ENCODE peak calls at places on chromosomes 2 and 18, in nine cellular contexts. X is pancreas, T is cardiac muscle cell, H is HCT116, S is RWPE2, G is uterus, I is OCI-LY7, Y is body of pancreas, W is colonic mucosa. Z is an unnamed sample. For H3K4me1, the result is how much of the 10 kb centered on the place peaks cover.

GRCh38 chr2:159449504-159450124 is 163.1 kb upstream of the WDSUB1 start:
- DNase-seq in X (no peak), T (no peak), H (no peak), S (no peak), G (no peak), I (no peak), Y (no peak), W (no peak), Z (no peak)

GRCh38 chr18:10523544-10523943 is 2.3 kb upstream of the NAPG start:
- DNase-seq in X (no peak), T (no peak), H (no peak), S (no peak), G (no peak), I (no peak), Y (no peak), W (no peak), Z (no peak)

GRCh38 chr2:27737676-27738348 is 33.7 kb upstream of the MRPL33 start:
- DNase-seq in X (no peak), T (peak), H (no peak), S (no peak), G (peak), I (no peak), Y (peak), W (no peak), Z (no peak)

GRCh38 chr2:109238580-109238979 is 109.6 kb downstream of the SH3RF3 start:
- DNase-seq in X (no peak), T (peak), H (no peak), S (peak), G (peak), I (no peak), Y (peak), W (peak), Z (peak)

GRCh38 chr18:51537487-51537886 is 340.0 kb upstream of the MEX3C start:
- DNase-seq in X (no peak), T (peak), H (no peak), S (no peak), G (no peak), I (peak), Y (peak), W (no peak), Z (no peak)

GRCh38 chr2:201191132-201191875 is 8.4 kb downstream of the CASP10 start:
- DNase-seq in X (no peak), T (peak), H (no peak), S (no peak), G (peak), I (peak), Y (no peak), W (no peak), Z (no peak)

GRCh38 chr2:28639836-28640235 is 111.8 kb upstream of the PPP1CB start:
- DNase-seq in X (no peak), T (no peak), H (no peak), S (no peak), G (peak), I (no peak), Y (peak), W (peak), Z (no peak)

GRCh38 chr2:137467246-137467862 is 496.9 kb upstream of the HNMT start:
- DNase-seq in X (no peak), T (peak), H (no peak), S (no peak), G (no peak), I (peak), Y (peak), W (peak), Z (peak)

GRCh38 chr18:24530630-24531111 is 70.2 kb downstream of the HRH4 start:
- DNase-seq in X (no peak), T (peak), H (peak), S (no peak), G (no peak), I (no peak), Y (no peak), W (no peak), Z (no peak)

GRCh38 chr2:66862871-66863650 is 428.1 kb downstream of the MEIS1 start:
- DNase-seq in X (no peak), T (peak), H (no peak), S (no peak), G (peak), I (no peak), Y (no peak), W (no peak), Z (no peak)

GRCh38 chr2:217242947-217243346 is 383.1 kb upstream of the TNP1 start:
- DNase-seq in X (no peak), T (no peak), H (no peak), S (no peak), G (no peak), I (no peak), Y (no peak), W (no peak), Z (no peak)

GRCh38 chr2:179749210-179749609 is 112.2 kb downstream of the ZNF385B start:
- DNase-seq in X (no peak), T (peak), H (no peak), S (no peak), G (no peak), I (no peak), Y (no peak), W (no peak), Z (no peak)

GRCh38 chr2:158214431-158214830 is 112.8 kb downstream of the UPP2 start:
- DNase-seq in X (no peak), T (peak), H (no peak), S (no peak), G (no peak), I (no peak), Y (peak), W (no peak), Z (no peak)

GRCh38 chr2:53690876-53691275 is 76.7 kb upstream of the CHAC2 start:
- DNase-seq in X (no peak), T (no peak), H (no peak), S (no peak), G (no peak), I (no peak), Y (no peak), W (no peak), Z (no peak)

GRCh38 chr2:44642123-44642857 is 280.5 kb downstream of the CAMKMT start:
- DNase-seq in X (no peak), T (no peak), H (no peak), S (no peak), G (no peak), I (no peak), Y (no peak), W (no peak), Z (no peak)

GRCh38 chr2:47636596-47636995 is 146.3 kb upstream of the MSH6 start:
- DNase-seq in X (no peak), T (no peak), H (no peak), S (no peak), G (no peak), I (no peak), Y (no peak), W (no peak), Z (no peak)

GRCh38 chr2:66539452-66539851 is 104.5 kb downstream of the MEIS1 start:
- DNase-seq in X (no peak), T (peak), H (no peak), S (no peak), G (peak), I (no peak), Y (peak), W (no peak), Z (no peak)

GRCh38 chr2:9974344-9974743 is 22.9 kb downstream of the GRHL1 start:
- DNase-seq in X (no peak), T (no peak), H (no peak), S (no peak), G (no peak), I (no peak), Y (no peak), W (no peak), Z (no peak)

GRCh38 chr2:173077506-173078177 is 2.0 kb downstream of the MAP3K20 start:
- DNase-seq in X (no peak), T (peak), H (no peak), S (no peak), G (no peak), I (no peak), Y (no peak), W (no peak), Z (no peak)

GRCh38 chr2:159108178-159108893 is 139.9 kb downstream of the TANC1 start:
- DNase-seq in X (no peak), T (no peak), H (no peak), S (no peak), G (no peak), I (no peak), Y (no peak), W (no peak), Z (no peak)

GRCh38 chr2:29010946-29011649 is 30.0 kb downstream of the TOGARAM2 start:
- DNase-seq in X (no peak), T (peak), H (no peak), S (no peak), G (no peak), I (peak), Y (peak), W (no peak), Z (no peak)

GRCh38 chr2:190841707-190842505 is 38.7 kb upstream of the GLS start:
- DNase-seq in X (no peak), T (peak), H (no peak), S (no peak), G (no peak), I (no peak), Y (no peak), W (no peak), Z (no peak)

GRCh38 chr18:45353530-45353929 is 261.7 kb upstream of the SLC14A2 start:
- DNase-seq in X (no peak), T (no peak), H (no peak), S (no peak), G (no peak), I (no peak), Y (no peak), W (no peak), Z (no peak)

GRCh38 chr2:219476605-219477578 is 21.8 kb upstream of the GMPPA start:
- DNase-seq in X (peak), T (no peak), H (no peak), S (no peak), G (peak), I (no peak), Y (no peak), W (no peak), Z (no peak)

GRCh38 chr18:34159691-34160185 is 65.0 kb downstream of the NOL4 start:
- DNase-seq in X (no peak), T (no peak), H (no peak), S (no peak), G (no peak), I (no peak), Y (no peak), W (no peak), Z (no peak)

GRCh38 chr18:77131100-77131651 is 1.4 kb downstream of the MBP start:
- DNase-seq in X (peak), T (peak), H (no peak), S (no peak), G (no peak), I (peak), Y (peak), W (peak), Z (peak)

GRCh38 chr18:76679259-76679658 is 143.1 kb upstream of the ZNF236 start:
- DNase-seq in X (no peak), T (no peak), H (no peak), S (no peak), G (peak), I (no peak), Y (no peak), W (no peak), Z (no peak)

GRCh38 chr2:108634591-108635160 is 84.6 kb upstream of the RANBP2 start:
- DNase-seq in X (no peak), T (no peak), H (no peak), S (no peak), G (no peak), I (peak), Y (no peak), W (peak), Z (no peak)

GRCh38 chr2:98658816-98659486 is 50.6 kb downstream of the UNC50 start:
- DNase-seq in X (no peak), T (no peak), H (no peak), S (no peak), G (no peak), I (no peak), Y (no peak), W (no peak), Z (no peak)

GRCh38 chr18:55318864-55319516 is 269.0 kb downstream of the TCF4 start:
- DNase-seq in X (no peak), T (peak), H (no peak), S (no peak), G (no peak), I (no peak), Y (no peak), W (no peak), Z (no peak)

GRCh38 chr2:144078091-144078490 is 441.8 kb downstream of the ZEB2 start:
- DNase-seq in X (no peak), T (peak), H (no peak), S (no peak), G (no peak), I (no peak), Y (peak), W (no peak), Z (no peak)

GRCh38 chr2:220871909-220872308 is 700.2 kb downstream of the EPHA4 start:
- DNase-seq in X (no peak), T (no peak), H (no peak), S (no peak), G (no peak), I (no peak), Y (no peak), W (no peak), Z (no peak)

GRCh38 chr18:56112013-56112749 is 524.2 kb upstream of the TCF4 start:
- DNase-seq in X (no peak), T (peak), H (no peak), S (no peak), G (no peak), I (no peak), Y (no peak), W (no peak), Z (no peak)

GRCh38 chr18:6920099-6920955 is 190.8 kb downstream of the ARHGAP28 start:
- DNase-seq in X (peak), T (peak), H (no peak), S (no peak), G (peak), I (peak), Y (peak), W (peak), Z (peak)

GRCh38 chr18:50432915-50433314 is 58.1 kb downstream of the SKA1 start:
- DNase-seq in X (no peak), T (no peak), H (no peak), S (no peak), G (no peak), I (no peak), Y (no peak), W (no peak), Z (no peak)

GRCh38 chr2:24926602-24927252 is 6.7 kb upstream of the ADCY3 start:
- DNase-seq in X (no peak), T (peak), H (no peak), S (no peak), G (peak), I (no peak), Y (peak), W (peak), Z (peak)

GRCh38 chr2:217993817-217994459 is 8.9 kb downstream of the TNS1 start:
- DNase-seq in X (peak), T (peak), H (no peak), S (no peak), G (peak), I (peak), Y (peak), W (peak), Z (peak)

GRCh38 chr2:71882949-71883472 is 264.7 kb downstream of the CYP26B1 start:
- DNase-seq in X (peak), T (peak), H (peak), S (peak), G (peak), I (no peak), Y (peak), W (peak), Z (peak)

GRCh38 chr2:189238903-189239302 is 59.3 kb upstream of the COL5A2 start:
- DNase-seq in X (no peak), T (no peak), H (no peak), S (no peak), G (no peak), I (no peak), Y (no peak), W (no peak), Z (no peak)

DNA sequence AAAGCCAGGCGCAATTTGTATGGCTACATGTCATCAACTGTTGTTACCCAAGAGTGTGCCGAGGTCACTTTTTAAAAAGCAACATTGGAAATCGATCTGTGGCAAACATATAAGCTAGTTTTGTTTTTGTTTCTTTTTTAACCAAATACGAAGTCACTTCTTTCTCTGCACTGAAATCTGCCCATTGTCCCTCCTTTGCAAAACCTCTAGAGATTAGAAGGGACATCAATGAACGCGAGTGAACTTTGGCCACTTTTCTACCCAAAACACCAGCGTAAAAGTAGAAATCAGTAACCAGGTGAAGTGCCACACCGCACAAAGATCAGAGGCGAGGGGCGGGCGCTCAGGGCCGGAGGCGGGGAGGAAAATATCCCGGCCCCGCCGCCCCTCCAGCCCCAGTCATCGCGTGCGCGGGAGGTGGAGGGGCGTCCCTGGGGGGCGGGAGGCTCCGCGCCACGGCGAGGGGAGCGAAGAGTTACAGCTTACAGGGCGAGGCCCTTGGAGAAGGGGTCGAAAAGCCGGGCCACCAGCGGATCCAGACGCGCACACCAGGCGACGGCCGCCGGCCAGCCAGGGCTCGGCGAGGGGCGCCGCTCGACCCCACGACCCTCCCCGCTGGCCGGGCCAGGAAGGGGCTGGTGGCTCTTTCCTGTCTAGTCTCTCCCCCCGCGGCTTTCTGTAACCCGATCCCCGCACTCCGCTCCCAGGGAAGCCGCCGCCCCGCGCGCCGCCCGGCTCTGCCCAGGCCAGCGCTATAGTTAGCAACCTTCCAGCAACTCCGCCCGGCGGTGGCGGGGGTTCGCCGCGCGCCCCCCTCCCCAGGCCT is 993 bp downstream of the RBMS1 start:
- DNase-seq in X (peak), T (peak), H (peak), S (peak), G (peak), I (no peak), Y (peak), W (peak), Z (peak)
- TF ChIP-seq CTCF in X (no peak), T (no peak), H (no peak), S (no peak), G (no peak), I (no peak), Y (no peak), W (no peak), Z (no peak)

GRCh38 chr2:36473230-36473629 is 117.7 kb downstream of the CRIM1 start:
- DNase-seq in X (no peak), T (peak), H (no peak), S (no peak), G (no peak), I (no peak), Y (no peak), W (no peak), Z (no peak)

GRCh38 chr2:36466135-36466534 is 110.6 kb downstream of the CRIM1 start:
- DNase-seq in X (no peak), T (no peak), H (no peak), S (no peak), G (no peak), I (peak), Y (no peak), W (no peak), Z (no peak)

GRCh38 chr2:36469701-36470100 is 114.1 kb downstream of the CRIM1 start:
- DNase-seq in X (no peak), T (no peak), H (no peak), S (no peak), G (no peak), I (no peak), Y (no peak), W (no peak), Z (no peak)

GRCh38 chr2:36468463-36469266 is 113.1 kb downstream of the CRIM1 start:
- DNase-seq in X (no peak), T (peak), H (no peak), S (no peak), G (no peak), I (no peak), Y (no peak), W (no peak), Z (no peak)

GRCh38 chr2:36469267-36469561 is 113.6 kb downstream of the CRIM1 start:
- DNase-seq in X (no peak), T (no peak), H (no peak), S (no peak), G (no peak), I (no peak), Y (no peak), W (no peak), Z (no peak)
- H3K4me3 ChIP-seq in X (no peak), T (no peak), H (no peak), S (no peak), G (no peak), I (no peak), Y (no peak), W (no peak), Z (no peak)

GRCh38 chr2:152471013-152471412 is 136.0 kb downstream of the FMNL2 start:
- DNase-seq in X (no peak), T (no peak), H (no peak), S (no peak), G (no peak), I (no peak), Y (no peak), W (no peak), Z (no peak)

GRCh38 chr2:152473151-152473857 is 138.3 kb downstream of the FMNL2 start:
- DNase-seq in X (no peak), T (no peak), H (no peak), S (no peak), G (no peak), I (no peak), Y (no peak), W (no peak), Z (no peak)

GRCh38 chr2:152471499-152471898 is 136.5 kb downstream of the FMNL2 start:
- DNase-seq in X (no peak), T (no peak), H (no peak), S (no peak), G (no peak), I (no peak), Y (no peak), W (no peak), Z (no peak)

GRCh38 chr2:152475982-152476381 is 141.0 kb downstream of the FMNL2 start:
- DNase-seq in X (no peak), T (no peak), H (no peak), S (no peak), G (no peak), I (no peak), Y (no peak), W (no peak), Z (no peak)

GRCh38 chr2:152472524-152472923 is 137.6 kb downstream of the FMNL2 start:
- DNase-seq in X (no peak), T (no peak), H (no peak), S (no peak), G (no peak), I (no peak), Y (no peak), W (no peak), Z (no peak)
- H3K4me1 ChIP-seq in X (half or more), T (under half), H (under half), S (half or more), G (under half), I (under half), Y (half or more), W (under half), Z (under half)

DNA sequence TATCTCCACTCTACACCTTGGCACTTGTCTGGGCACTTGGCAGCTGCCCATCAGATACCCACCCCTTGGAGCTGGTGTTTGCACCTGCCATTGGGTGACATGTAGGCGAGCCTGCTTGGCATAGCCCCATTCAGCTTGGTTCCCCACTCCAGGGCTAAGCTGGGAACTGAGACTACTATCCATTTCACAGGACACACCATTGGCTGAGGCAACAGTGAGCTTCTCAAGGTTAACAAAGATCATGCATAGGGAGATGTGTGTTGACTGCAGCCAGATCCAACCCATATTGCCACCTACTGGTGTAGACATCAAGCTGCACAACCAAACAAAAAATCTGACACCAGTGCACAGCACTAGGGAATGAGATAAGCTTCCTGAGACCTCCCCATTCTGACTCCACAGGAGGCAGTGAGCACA is 1389.8 kb upstream of the TMEFF2 start:
- DNase-seq in X (peak), T (peak), H (peak), S (no peak), G (no peak), I (peak), Y (no peak), W (no peak), Z (no peak)
- TF ChIP-seq CTCF in X (no peak), T (peak), H (peak), S (peak), G (no peak), I (peak), Y (no peak), W (peak), Z (no peak)

GRCh38 chr2:85405076-85405402 is 5.1 kb downstream of the CAPG start:
- DNase-seq in X (no peak), T (no peak), H (no peak), S (no peak), G (no peak), I (no peak), Y (no peak), W (no peak), Z (no peak)
- H3K4me3 ChIP-seq in X (no peak), T (no peak), H (no peak), S (no peak), G (no peak), I (no peak), Y (no peak), W (no peak), Z (no peak)

DNA sequence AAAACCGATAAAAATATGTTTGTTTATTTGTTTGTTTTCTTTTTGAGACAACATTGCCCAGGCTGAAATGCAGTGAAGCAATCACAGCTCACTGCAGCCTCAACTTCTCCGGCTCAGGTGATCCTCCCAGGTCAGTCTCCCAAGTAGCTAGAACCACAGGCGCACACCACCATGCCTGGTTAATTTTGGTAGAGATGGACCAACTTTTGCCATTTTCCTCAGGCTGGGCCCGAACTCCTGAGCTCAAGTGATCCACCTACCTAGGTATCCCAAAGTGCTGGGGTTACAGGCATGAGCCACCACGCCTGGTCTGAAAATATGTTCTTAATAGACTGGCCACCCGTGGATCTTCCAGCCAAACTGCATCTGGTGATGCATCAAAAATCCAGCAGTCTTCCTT is 1482.7 kb upstream of the NXPH2 start:
- DNase-seq in X (no peak), T (no peak), H (no peak), S (no peak), G (no peak), I (no peak), Y (no peak), W (no peak), Z (no peak)
- H3K4me1 ChIP-seq in X (under half), T (under half), H (under half), S (under half), G (under half), I (under half), Y (under half), W (under half), Z (under half)